ENCODE peak calls at places on chromosomes 16 and 17, in six cellular contexts. Y is HFF-Myc, B is fibroblast of the aortic adventitia, S is A549, K is lower leg skin, U is thoracic aorta. M is an unnamed sample.

GRCh38 chr16:49618955-49619354 is 237.0 kb downstream of the ZNF423 start:
- DNase-seq in Y (no peak), B (no peak), S (no peak), K (peak), U (no peak), M (no peak)

GRCh38 chr17:5584971-5585794 is 874 bp upstream of the NLRP1 start:
- DNase-seq in Y (peak), B (peak), S (no peak), K (no peak), U (no peak), M (peak)

GRCh38 chr16:79687249-79687768 is 86.8 kb upstream of the MAF start:
- DNase-seq in Y (no peak), B (no peak), S (no peak), K (no peak), U (no peak), M (no peak)

GRCh38 chr16:49754495-49755290 is 101.2 kb downstream of the ZNF423 start:
- DNase-seq in Y (no peak), B (peak), S (no peak), K (no peak), U (no peak), M (no peak)

GRCh38 chr17:46977348-46977747 is 1.7 kb downstream of the RPRML start:
- DNase-seq in Y (peak), B (no peak), S (peak), K (no peak), U (no peak), M (no peak)

GRCh38 chr17:81468765-81469121 is 43.9 kb downstream of the ACTG1 start:
- DNase-seq in Y (no peak), B (no peak), S (no peak), K (no peak), U (no peak), M (no peak)

GRCh38 chr16:56675685-56676210 is 6.1 kb downstream of the MT1H start:
- DNase-seq in Y (no peak), B (no peak), S (no peak), K (peak), U (no peak), M (no peak)

GRCh38 chr16:67676516-67676915 is 9.9 kb downstream of the C16orf86 start:
- DNase-seq in Y (no peak), B (no peak), S (no peak), K (no peak), U (no peak), M (no peak)

GRCh38 chr16:69100046-69100765 is 5.2 kb upstream of the HAS3 start:
- DNase-seq in Y (no peak), B (no peak), S (no peak), K (no peak), U (no peak), M (no peak)

GRCh38 chr17:12104831-12105230 is 84.2 kb downstream of the MAP2K4 start:
- DNase-seq in Y (no peak), B (peak), S (no peak), K (no peak), U (no peak), M (no peak)

GRCh38 chr17:10292057-10292931 is 80.5 kb downstream of the MYH13 start:
- DNase-seq in Y (no peak), B (peak), S (no peak), K (peak), U (no peak), M (peak)

GRCh38 chr16:88606146-88606757 is 32.1 kb upstream of the IL17C start:
- DNase-seq in Y (no peak), B (no peak), S (no peak), K (no peak), U (no peak), M (no peak)

GRCh38 chr16:51141541-51141940 is 9.5 kb downstream of the SALL1 start:
- DNase-seq in Y (no peak), B (no peak), S (no peak), K (no peak), U (no peak), M (no peak)

GRCh38 chr16:51146256-51146924 is 4.7 kb downstream of the SALL1 start:
- DNase-seq in Y (no peak), B (peak), S (no peak), K (no peak), U (no peak), M (no peak)

GRCh38 chr16:51143166-51143565 is 7.9 kb downstream of the SALL1 start:
- DNase-seq in Y (no peak), B (no peak), S (no peak), K (no peak), U (no peak), M (no peak)

GRCh38 chr16:51147776-51148673 is 3.0 kb downstream of the SALL1 start:
- DNase-seq in Y (no peak), B (no peak), S (no peak), K (no peak), U (no peak), M (no peak)

GRCh38 chr16:51144203-51144602 is 6.9 kb downstream of the SALL1 start:
- DNase-seq in Y (no peak), B (no peak), S (no peak), K (no peak), U (no peak), M (no peak)
- TF ChIP-seq CTCF in Y (no peak), B (no peak), S (no peak), K (no peak), U (no peak), M (no peak)

GRCh38 chr16:57930533-57930932 is 40.4 kb downstream of the CNGB1 start:
- DNase-seq in Y (no peak), B (peak), S (no peak), K (no peak), U (no peak), M (no peak)

GRCh38 chr16:57925310-57925709 is 45.6 kb downstream of the CNGB1 start:
- DNase-seq in Y (no peak), B (no peak), S (no peak), K (no peak), U (no peak), M (no peak)

GRCh38 chr16:57926041-57926440 is 44.9 kb downstream of the CNGB1 start:
- DNase-seq in Y (no peak), B (no peak), S (no peak), K (no peak), U (no peak), M (no peak)

GRCh38 chr16:57924514-57924913 is 46.4 kb downstream of the CNGB1 start:
- DNase-seq in Y (no peak), B (no peak), S (no peak), K (no peak), U (no peak), M (no peak)

DNA sequence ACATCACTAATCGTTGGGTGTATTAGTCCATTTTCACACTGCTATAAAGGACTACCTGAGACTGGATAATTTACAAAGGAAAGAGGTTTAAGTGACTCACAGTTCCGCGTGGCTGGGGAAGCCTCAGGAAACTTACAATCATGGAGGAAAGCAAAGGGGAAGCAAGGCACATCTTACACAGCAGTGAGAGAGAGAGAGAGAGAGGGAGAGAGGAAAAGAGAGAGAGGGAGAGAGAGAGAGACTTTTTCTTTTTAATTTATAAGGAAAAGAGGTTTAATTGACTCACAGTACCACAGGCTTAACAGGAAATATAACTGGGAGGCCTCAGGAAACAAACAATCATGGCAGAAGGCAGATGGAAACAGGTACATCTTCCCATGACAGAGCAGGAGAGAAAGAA is 41.7 kb downstream of the CNGB1 start:
- DNase-seq in Y (no peak), B (no peak), S (no peak), K (no peak), U (no peak), M (no peak)
- H3K4me3 ChIP-seq in Y (no peak), B (no peak), S (no peak), K (no peak), U (no peak), M (no peak)

GRCh38 chr17:50507871-50508572 is at the start of gene MYCBPAP:
- DNase-seq in Y (no peak), B (peak), S (peak), K (peak), U (peak), M (no peak)
- TF ChIP-seq CTCF in Y (no peak), B (peak), S (peak), K (no peak), U (peak), M (no peak)

GRCh38 chr16:46756772-46757171 is 8.6 kb upstream of the MYLK3 start:
- DNase-seq in Y (no peak), B (no peak), S (no peak), K (no peak), U (no peak), M (no peak)

GRCh38 chr16:46763147-46763546 is 15.0 kb upstream of the MYLK3 start:
- DNase-seq in Y (no peak), B (no peak), S (no peak), K (no peak), U (no peak), M (no peak)

GRCh38 chr16:46762583-46762982 is 14.4 kb upstream of the MYLK3 start:
- DNase-seq in Y (no peak), B (no peak), S (no peak), K (no peak), U (no peak), M (no peak)

GRCh38 chr16:46757339-46758050 is 9.4 kb upstream of the MYLK3 start:
- DNase-seq in Y (no peak), B (no peak), S (no peak), K (no peak), U (no peak), M (no peak)

GRCh38 chr16:46759309-46759708 is 11.2 kb upstream of the MYLK3 start:
- DNase-seq in Y (no peak), B (no peak), S (no peak), K (no peak), U (no peak), M (no peak)
- H3K4me3 ChIP-seq in Y (no peak), B (no peak), S (no peak), K (no peak), U (no peak), M (no peak)